ENCODE peak calls at places on chromosome 11, in four cellular contexts. One of them, this sample, is unnamed.
A peak's percentile ranks its signal among the peaks of the same experiment; 100 is the strongest.

GRCh38 chr11:33930317-33931021 is 38.6 kb upstream of the LMO2 start:
- DNase-seq in cardiac muscle cell: peak; percentile 50
- DNase-seq in WTC11: no peak
- DNase-seq in H9: no peak
- DNase-seq in this sample: no peak

GRCh38 chr11:13635290-13635689 is 33.2 kb upstream of the FAR1 start:
- DNase-seq in cardiac muscle cell: no peak
- DNase-seq in WTC11: no peak
- DNase-seq in H9: no peak
- DNase-seq in this sample: no peak

GRCh38 chr11:74935285-74935684 is 13.6 kb downstream of the XRRA1 start:
- DNase-seq in cardiac muscle cell: no peak
- DNase-seq in WTC11: no peak
- DNase-seq in H9: no peak
- DNase-seq in this sample: no peak

GRCh38 chr11:14380947-14381555 is 22.1 kb upstream of the RRAS2 start:
- DNase-seq in cardiac muscle cell: peak; percentile 72
- DNase-seq in WTC11: peak; percentile 69
- DNase-seq in H9: peak; percentile 67
- DNase-seq in this sample: peak; percentile 69

GRCh38 chr11:114080219-114080618 is 20.7 kb downstream of the ZBTB16 start:
- DNase-seq in cardiac muscle cell: no peak
- DNase-seq in WTC11: no peak
- DNase-seq in H9: no peak
- DNase-seq in this sample: peak; percentile 27

GRCh38 chr11:119599864-119600593 is 129.0 kb downstream of the NECTIN1 start:
- DNase-seq in cardiac muscle cell: no peak
- DNase-seq in WTC11: no peak
- DNase-seq in H9: no peak
- DNase-seq in this sample: no peak

GRCh38 chr11:3109921-3110706 is 52.9 kb upstream of the CARS1 start:
- DNase-seq in cardiac muscle cell: peak; percentile 56
- DNase-seq in WTC11: peak; percentile 85
- DNase-seq in H9: peak; percentile 83
- DNase-seq in this sample: peak; percentile 78

GRCh38 chr11:9838961-9839360 is 175.1 kb downstream of the SWAP70 start:
- DNase-seq in cardiac muscle cell: no peak
- DNase-seq in WTC11: no peak
- DNase-seq in H9: no peak
- DNase-seq in this sample: peak; percentile 44

GRCh38 chr11:37322333-37323194 is 724.5 kb upstream of the RAG2 start:
- DNase-seq in cardiac muscle cell: no peak
- DNase-seq in WTC11: no peak
- DNase-seq in H9: no peak
- DNase-seq in this sample: no peak

GRCh38 chr11:134278356-134278755 is 2.2 kb downstream of the GLB1L3 start:
- DNase-seq in cardiac muscle cell: no peak
- DNase-seq in WTC11: no peak
- DNase-seq in H9: no peak
- DNase-seq in this sample: no peak

GRCh38 chr11:45455536-45455935 is 169.4 kb upstream of the SYT13 start:
- DNase-seq in cardiac muscle cell: no peak
- DNase-seq in WTC11: no peak
- DNase-seq in H9: no peak
- DNase-seq in this sample: no peak

GRCh38 chr11:80632156-80632555 is 1191.3 kb upstream of the TENM4 start:
- DNase-seq in cardiac muscle cell: peak; percentile 14
- DNase-seq in WTC11: no peak
- DNase-seq in H9: no peak
- DNase-seq in this sample: no peak

GRCh38 chr11:704799-705645 is 1.0 kb upstream of the EPS8L2 start:
- DNase-seq in cardiac muscle cell: no peak
- DNase-seq in WTC11: no peak
- DNase-seq in H9: peak; percentile 66
- DNase-seq in this sample: no peak

GRCh38 chr11:68212421-68213134 is 518 bp downstream of the KMT5B start:
- DNase-seq in cardiac muscle cell: peak; percentile 87
- DNase-seq in WTC11: peak; percentile 72
- DNase-seq in H9: peak; percentile 72
- DNase-seq in this sample: peak; percentile 75

GRCh38 chr11:110710520-110711381 is 1.5 kb downstream of the ARHGAP20 start:
- DNase-seq in cardiac muscle cell: peak; percentile 48
- DNase-seq in WTC11: peak; percentile 50
- DNase-seq in H9: peak; percentile 44
- DNase-seq in this sample: peak; percentile 28

GRCh38 chr11:17286332-17286731 is 9.8 kb downstream of the NUCB2 start:
- DNase-seq in cardiac muscle cell: no peak
- DNase-seq in WTC11: no peak
- DNase-seq in H9: no peak
- DNase-seq in this sample: no peak

GRCh38 chr11:59259047-59259446 is 46.3 kb upstream of the MPEG1 start:
- DNase-seq in cardiac muscle cell: no peak
- DNase-seq in WTC11: no peak
- DNase-seq in H9: no peak
- DNase-seq in this sample: no peak

GRCh38 chr11:65524010-65524746 is 705 bp upstream of the SCYL1 start:
- DNase-seq in cardiac muscle cell: no peak
- DNase-seq in WTC11: no peak
- DNase-seq in H9: no peak
- DNase-seq in this sample: no peak

GRCh38 chr11:128761339-128761738 is 67.5 kb downstream of the FLI1 start:
- DNase-seq in cardiac muscle cell: no peak
- DNase-seq in WTC11: no peak
- DNase-seq in H9: no peak
- DNase-seq in this sample: no peak

GRCh38 chr11:120482149-120482548 is 29.4 kb upstream of the GRIK4 start:
- DNase-seq in cardiac muscle cell: no peak
- DNase-seq in WTC11: no peak
- DNase-seq in H9: no peak
- DNase-seq in this sample: no peak

GRCh38 chr11:32081129-32081641 is 9.7 kb upstream of the RCN1 start:
- DNase-seq in cardiac muscle cell: no peak
- DNase-seq in WTC11: no peak
- DNase-seq in H9: no peak
- DNase-seq in this sample: no peak

GRCh38 chr11:6608011-6608410 is 4.0 kb downstream of the TAF10 start:
- DNase-seq in cardiac muscle cell: no peak
- DNase-seq in WTC11: no peak
- DNase-seq in H9: no peak
- DNase-seq in this sample: no peak

GRCh38 chr11:127470485-127470884 is 469.9 kb upstream of the KIRREL3 start:
- DNase-seq in cardiac muscle cell: peak; percentile 39
- DNase-seq in WTC11: peak; percentile 47
- DNase-seq in H9: no peak
- DNase-seq in this sample: no peak
- TF ChIP-seq CTCF in cardiac muscle cell: no peak
- TF ChIP-seq CTCF in WTC11: no peak
- TF ChIP-seq CTCF in H9: peak; percentile 69
- TF ChIP-seq CTCF in this sample: no peak

GRCh38 chr11:40294343-40294723 is 1165.1 kb downstream of the LRRC4C start:
- DNase-seq in cardiac muscle cell: no peak
- DNase-seq in WTC11: no peak
- DNase-seq in H9: no peak
- DNase-seq in this sample: no peak
- TF ChIP-seq CTCF in cardiac muscle cell: no peak
- TF ChIP-seq CTCF in WTC11: no peak
- TF ChIP-seq CTCF in H9: no peak
- TF ChIP-seq CTCF in this sample: peak; percentile 46

GRCh38 chr11:35038211-35038930 is 100.6 kb upstream of the CD44 start:
- DNase-seq in cardiac muscle cell: no peak
- DNase-seq in WTC11: no peak
- DNase-seq in H9: no peak
- DNase-seq in this sample: no peak
- TF ChIP-seq CTCF in cardiac muscle cell: no peak
- TF ChIP-seq CTCF in WTC11: no peak
- TF ChIP-seq CTCF in H9: no peak
- TF ChIP-seq CTCF in this sample: no peak

GRCh38 chr11:1846453-1846932 is 6.4 kb upstream of the LSP1 start:
- DNase-seq in cardiac muscle cell: no peak
- DNase-seq in WTC11: no peak
- DNase-seq in H9: no peak
- DNase-seq in this sample: no peak
- TF ChIP-seq CTCF in cardiac muscle cell: no peak
- TF ChIP-seq CTCF in WTC11: no peak
- TF ChIP-seq CTCF in H9: no peak
- TF ChIP-seq CTCF in this sample: no peak